ENCODE peak calls at places on chromosomes 7 and 10, in seven cellular contexts. One of them, this sample, is unnamed.

GRCh38 chr7:101419831-101420230 is 57.2 kb downstream of the COL26A1 start:
- DNase-seq in kidney: no peak
- DNase-seq in ascending aorta: no peak
- DNase-seq in pancreas: no peak
- DNase-seq in brain microvascular endothelial cell: no peak
- DNase-seq in cardiac muscle cell: no peak
- DNase-seq in stomach: no peak
- DNase-seq in this sample: no peak

GRCh38 chr10:32985781-32986350 is 27.8 kb upstream of the ITGB1 start:
- DNase-seq in kidney: no peak
- DNase-seq in ascending aorta: no peak
- DNase-seq in pancreas: no peak
- DNase-seq in brain microvascular endothelial cell: peak; percentile 83
- DNase-seq in cardiac muscle cell: no peak
- DNase-seq in stomach: no peak
- DNase-seq in this sample: peak; percentile 97

GRCh38 chr10:48768451-48768766 is 83.7 kb downstream of the WDFY4 start:
- DNase-seq in kidney: no peak
- DNase-seq in ascending aorta: no peak
- DNase-seq in pancreas: no peak
- DNase-seq in brain microvascular endothelial cell: no peak
- DNase-seq in cardiac muscle cell: no peak
- DNase-seq in stomach: no peak
- DNase-seq in this sample: no peak

GRCh38 chr7:12199363-12199762 is 11.7 kb upstream of the TMEM106B start:
- DNase-seq in kidney: no peak
- DNase-seq in ascending aorta: no peak
- DNase-seq in pancreas: no peak
- DNase-seq in brain microvascular endothelial cell: no peak
- DNase-seq in cardiac muscle cell: peak; percentile 9
- DNase-seq in stomach: no peak
- DNase-seq in this sample: no peak

GRCh38 chr10:133086247-133086646 is 1.5 kb upstream of the ADGRA1 start:
- DNase-seq in kidney: peak; percentile 63
- DNase-seq in ascending aorta: no peak
- DNase-seq in pancreas: no peak
- DNase-seq in brain microvascular endothelial cell: no peak
- DNase-seq in cardiac muscle cell: no peak
- DNase-seq in stomach: no peak
- DNase-seq in this sample: no peak

GRCh38 chr10:73649876-73650536 is 5.8 kb downstream of the SYNPO2L start:
- DNase-seq in kidney: no peak
- DNase-seq in ascending aorta: no peak
- DNase-seq in pancreas: no peak
- DNase-seq in brain microvascular endothelial cell: no peak
- DNase-seq in cardiac muscle cell: no peak
- DNase-seq in stomach: no peak
- DNase-seq in this sample: peak; percentile 32

GRCh38 chr10:34351161-34351560 is 463.9 kb downstream of the PARD3 start:
- DNase-seq in kidney: no peak
- DNase-seq in ascending aorta: no peak
- DNase-seq in pancreas: no peak
- DNase-seq in brain microvascular endothelial cell: no peak
- DNase-seq in cardiac muscle cell: no peak
- DNase-seq in stomach: no peak
- DNase-seq in this sample: peak; percentile 41

GRCh38 chr7:36440880-36441279 is 51.2 kb downstream of the ANLN start:
- DNase-seq in kidney: no peak
- DNase-seq in ascending aorta: no peak
- DNase-seq in pancreas: no peak
- DNase-seq in brain microvascular endothelial cell: no peak
- DNase-seq in cardiac muscle cell: peak; percentile 24
- DNase-seq in stomach: no peak
- DNase-seq in this sample: peak; percentile 38

GRCh38 chr7:98212532-98213041 is 1.3 kb downstream of the BHLHA15 start:
- DNase-seq in kidney: peak; percentile 72
- DNase-seq in ascending aorta: peak; percentile 58
- DNase-seq in pancreas: peak; percentile 66
- DNase-seq in brain microvascular endothelial cell: no peak
- DNase-seq in cardiac muscle cell: no peak
- DNase-seq in stomach: no peak
- DNase-seq in this sample: no peak

GRCh38 chr7:147070886-147071285 is 954.3 kb downstream of the CNTNAP2 start:
- DNase-seq in kidney: no peak
- DNase-seq in ascending aorta: no peak
- DNase-seq in pancreas: no peak
- DNase-seq in brain microvascular endothelial cell: no peak
- DNase-seq in cardiac muscle cell: no peak
- DNase-seq in stomach: no peak
- DNase-seq in this sample: no peak

GRCh38 chr10:94292448-94293118 is 70.2 kb downstream of the NOC3L start:
- DNase-seq in kidney: no peak
- DNase-seq in ascending aorta: no peak
- DNase-seq in pancreas: peak; percentile 63
- DNase-seq in brain microvascular endothelial cell: peak; percentile 69
- DNase-seq in cardiac muscle cell: no peak
- DNase-seq in stomach: peak; percentile 54
- DNase-seq in this sample: peak; percentile 68

GRCh38 chr10:34988397-34989067 is 101.6 kb downstream of the CUL2 start:
- DNase-seq in kidney: no peak
- DNase-seq in ascending aorta: peak; percentile 2
- DNase-seq in pancreas: no peak
- DNase-seq in brain microvascular endothelial cell: no peak
- DNase-seq in cardiac muscle cell: no peak
- DNase-seq in stomach: no peak
- DNase-seq in this sample: no peak

GRCh38 chr7:100423315-100423714 is 5.2 kb downstream of the ZCWPW1 start:
- DNase-seq in kidney: no peak
- DNase-seq in ascending aorta: no peak
- DNase-seq in pancreas: no peak
- DNase-seq in brain microvascular endothelial cell: no peak
- DNase-seq in cardiac muscle cell: no peak
- DNase-seq in stomach: no peak
- DNase-seq in this sample: no peak

GRCh38 chr10:36578306-36578705 is 547.1 kb upstream of the ANKRD30A start:
- DNase-seq in kidney: no peak
- DNase-seq in ascending aorta: no peak
- DNase-seq in pancreas: no peak
- DNase-seq in brain microvascular endothelial cell: peak; percentile 65
- DNase-seq in cardiac muscle cell: no peak
- DNase-seq in stomach: no peak
- DNase-seq in this sample: peak; percentile 85

GRCh38 chr7:67033251-67033650 is 36.6 kb downstream of the TYW1 start:
- DNase-seq in kidney: no peak
- DNase-seq in ascending aorta: no peak
- DNase-seq in pancreas: no peak
- DNase-seq in brain microvascular endothelial cell: no peak
- DNase-seq in cardiac muscle cell: no peak
- DNase-seq in stomach: no peak
- DNase-seq in this sample: no peak

GRCh38 chr10:50514995-50515394 is 108.8 kb downstream of the SGMS1 start:
- DNase-seq in kidney: no peak
- DNase-seq in ascending aorta: no peak
- DNase-seq in pancreas: no peak
- DNase-seq in brain microvascular endothelial cell: no peak
- DNase-seq in cardiac muscle cell: no peak
- DNase-seq in stomach: no peak
- DNase-seq in this sample: no peak

GRCh38 chr10:70749756-70750155 is 35.4 kb downstream of the TBATA start:
- DNase-seq in kidney: peak; percentile 62
- DNase-seq in ascending aorta: no peak
- DNase-seq in pancreas: peak; percentile 33
- DNase-seq in brain microvascular endothelial cell: no peak
- DNase-seq in cardiac muscle cell: no peak
- DNase-seq in stomach: no peak
- DNase-seq in this sample: no peak

GRCh38 chr10:61157182-61157581 is 213.2 kb upstream of the RHOBTB1 start:
- DNase-seq in kidney: no peak
- DNase-seq in ascending aorta: no peak
- DNase-seq in pancreas: no peak
- DNase-seq in brain microvascular endothelial cell: no peak
- DNase-seq in cardiac muscle cell: no peak
- DNase-seq in stomach: no peak
- DNase-seq in this sample: peak; percentile 19

GRCh38 chr7:7577888-7578287 is 11.2 kb downstream of the MIOS start:
- DNase-seq in kidney: no peak
- DNase-seq in ascending aorta: no peak
- DNase-seq in pancreas: no peak
- DNase-seq in brain microvascular endothelial cell: no peak
- DNase-seq in cardiac muscle cell: no peak
- DNase-seq in stomach: no peak
- DNase-seq in this sample: no peak

GRCh38 chr7:111091623-111092370 is 870 bp downstream of the LRRN3 start:
- DNase-seq in kidney: no peak
- DNase-seq in ascending aorta: no peak
- DNase-seq in pancreas: no peak
- DNase-seq in brain microvascular endothelial cell: peak; percentile 13
- DNase-seq in cardiac muscle cell: no peak
- DNase-seq in stomach: no peak
- DNase-seq in this sample: no peak

GRCh38 chr7:134101716-134102115 is 25.4 kb upstream of the LRGUK start:
- DNase-seq in kidney: no peak
- DNase-seq in ascending aorta: no peak
- DNase-seq in pancreas: no peak
- DNase-seq in brain microvascular endothelial cell: no peak
- DNase-seq in cardiac muscle cell: no peak
- DNase-seq in stomach: no peak
- DNase-seq in this sample: no peak

GRCh38 chr10:11290156-11290890 is 272.7 kb downstream of the CELF2 start:
- DNase-seq in kidney: no peak
- DNase-seq in ascending aorta: no peak
- DNase-seq in pancreas: no peak
- DNase-seq in brain microvascular endothelial cell: no peak
- DNase-seq in cardiac muscle cell: no peak
- DNase-seq in stomach: no peak
- DNase-seq in this sample: no peak

GRCh38 chr7:79063019-79063698 is 390.3 kb downstream of the MAGI2 start:
- DNase-seq in kidney: no peak
- DNase-seq in ascending aorta: no peak
- DNase-seq in pancreas: no peak
- DNase-seq in brain microvascular endothelial cell: no peak
- DNase-seq in cardiac muscle cell: no peak
- DNase-seq in stomach: no peak
- DNase-seq in this sample: peak; percentile 14
- TF ChIP-seq CTCF in kidney: peak; percentile 1
- TF ChIP-seq CTCF in ascending aorta: no peak
- TF ChIP-seq CTCF in pancreas: no peak
- TF ChIP-seq CTCF in brain microvascular endothelial cell: peak; percentile 31
- TF ChIP-seq CTCF in cardiac muscle cell: no peak
- TF ChIP-seq CTCF in stomach: no peak
- TF ChIP-seq CTCF in this sample: peak; percentile 15

DNA sequence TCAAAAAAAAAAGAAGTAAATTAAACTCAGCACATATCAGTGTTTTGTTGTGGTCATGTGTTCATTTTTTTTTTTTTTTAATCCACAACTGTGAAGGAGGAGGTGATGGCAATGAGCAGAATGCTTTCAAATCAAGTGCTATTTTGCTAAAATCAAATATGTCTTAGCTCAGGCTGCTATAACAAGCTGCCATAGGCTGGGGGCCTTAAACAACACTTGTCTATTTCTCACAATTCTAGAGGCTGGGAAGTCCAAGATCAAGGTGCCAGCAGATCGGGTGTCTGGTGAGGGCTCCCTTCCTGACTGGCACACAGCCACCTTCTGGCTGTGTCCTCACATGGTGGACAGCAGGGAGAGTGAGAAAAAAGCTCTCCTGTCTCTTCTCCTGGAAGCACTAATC is 203.9 kb downstream of the FAM107B start:
- DNase-seq in kidney: no peak
- DNase-seq in ascending aorta: no peak
- DNase-seq in pancreas: no peak
- DNase-seq in brain microvascular endothelial cell: no peak
- DNase-seq in cardiac muscle cell: no peak
- DNase-seq in stomach: no peak
- DNase-seq in this sample: no peak
- H3K4me3 ChIP-seq in kidney: no peak overlapping the region
- H3K4me3 ChIP-seq in ascending aorta: no peak overlapping the region
- H3K4me3 ChIP-seq in pancreas: no peak overlapping the region
- H3K4me3 ChIP-seq in brain microvascular endothelial cell: no peak overlapping the region
- H3K4me3 ChIP-seq in cardiac muscle cell: no peak overlapping the region
- H3K4me3 ChIP-seq in stomach: no peak overlapping the region
- H3K4me3 ChIP-seq in this sample: no peak overlapping the region

GRCh38 chr7:94223375-94224084 is 171.2 kb upstream of the COL1A2 start:
- DNase-seq in kidney: no peak
- DNase-seq in ascending aorta: no peak
- DNase-seq in pancreas: no peak
- DNase-seq in brain microvascular endothelial cell: peak; percentile 44
- DNase-seq in cardiac muscle cell: peak; percentile 40
- DNase-seq in stomach: no peak
- DNase-seq in this sample: peak; percentile 71
- TF ChIP-seq CTCF in kidney: peak; percentile 7
- TF ChIP-seq CTCF in ascending aorta: no peak
- TF ChIP-seq CTCF in pancreas: no peak
- TF ChIP-seq CTCF in brain microvascular endothelial cell: peak; percentile 82
- TF ChIP-seq CTCF in cardiac muscle cell: peak; percentile 58
- TF ChIP-seq CTCF in stomach: no peak
- TF ChIP-seq CTCF in this sample: peak; percentile 82

GRCh38 chr10:3535001-3535400 is 250.0 kb downstream of the KLF6 start:
- DNase-seq in kidney: no peak
- DNase-seq in ascending aorta: peak; percentile 40
- DNase-seq in pancreas: no peak
- DNase-seq in brain microvascular endothelial cell: no peak
- DNase-seq in cardiac muscle cell: no peak
- DNase-seq in stomach: no peak
- DNase-seq in this sample: no peak

GRCh38 chr10:3538850-3539531 is 246.0 kb downstream of the KLF6 start:
- DNase-seq in kidney: peak; percentile 87
- DNase-seq in ascending aorta: peak; percentile 92
- DNase-seq in pancreas: no peak
- DNase-seq in brain microvascular endothelial cell: peak; percentile 96
- DNase-seq in cardiac muscle cell: no peak
- DNase-seq in stomach: peak; percentile 34
- DNase-seq in this sample: peak; percentile 97

GRCh38 chr10:3537518-3537917 is 247.5 kb downstream of the KLF6 start:
- DNase-seq in kidney: no peak
- DNase-seq in ascending aorta: no peak
- DNase-seq in pancreas: no peak
- DNase-seq in brain microvascular endothelial cell: no peak
- DNase-seq in cardiac muscle cell: no peak
- DNase-seq in stomach: no peak
- DNase-seq in this sample: no peak

GRCh38 chr10:3539696-3540383 is 245.2 kb downstream of the KLF6 start:
- DNase-seq in kidney: no peak
- DNase-seq in ascending aorta: no peak
- DNase-seq in pancreas: no peak
- DNase-seq in brain microvascular endothelial cell: no peak
- DNase-seq in cardiac muscle cell: no peak
- DNase-seq in stomach: no peak
- DNase-seq in this sample: no peak

DNA sequence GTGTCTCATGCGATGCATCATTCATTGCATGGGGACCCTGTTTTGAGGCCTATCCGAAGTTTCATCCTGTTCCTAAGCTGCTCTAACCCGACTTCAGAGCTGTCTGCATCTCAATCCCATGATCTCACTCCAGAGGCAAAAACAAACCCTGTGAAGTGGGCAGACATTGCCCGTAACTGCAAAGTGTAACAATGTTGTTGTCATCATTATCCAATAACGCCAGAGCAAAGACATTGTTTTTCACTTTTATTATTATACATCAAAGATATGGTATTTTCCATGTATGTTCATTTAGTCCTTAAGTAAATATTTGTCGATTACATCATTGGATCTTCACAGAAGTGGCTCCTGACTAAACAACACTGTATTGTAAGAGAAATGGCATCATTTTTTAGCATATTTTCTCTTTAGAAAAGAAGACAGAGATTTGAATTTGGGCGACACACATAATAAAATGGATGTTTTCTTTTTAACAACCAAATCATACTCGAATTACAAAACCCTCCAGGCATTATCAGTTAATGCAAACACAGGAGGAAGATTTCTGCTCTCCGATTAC is 246.6 kb downstream of the KLF6 start:
- DNase-seq in kidney: no peak
- DNase-seq in ascending aorta: no peak
- DNase-seq in pancreas: no peak
- DNase-seq in brain microvascular endothelial cell: peak; percentile 46
- DNase-seq in cardiac muscle cell: no peak
- DNase-seq in stomach: no peak
- DNase-seq in this sample: no peak
- H3K4me3 ChIP-seq in kidney: no peak overlapping the region
- H3K4me3 ChIP-seq in ascending aorta: peak overlapping the region; percentile 50
- H3K4me3 ChIP-seq in pancreas: no peak overlapping the region
- H3K4me3 ChIP-seq in brain microvascular endothelial cell: no peak overlapping the region
- H3K4me3 ChIP-seq in cardiac muscle cell: no peak overlapping the region
- H3K4me3 ChIP-seq in stomach: no peak overlapping the region
- H3K4me3 ChIP-seq in this sample: no peak overlapping the region

This sample was measured in fibroblast of mammary gland.